ENCODE peak calls at places on chromosome 1, in ten cellular contexts. G, H, Q, C, U, E, P, V, I and J are unnamed samples.
A peak's percentile ranks its signal among the peaks of the same experiment; 100 is the strongest.

GRCh38 chr1:178575611-178576331 is 62.9 kb downstream of the TEX35 start:
- DNase-seq in G (no peak), U (no peak), E (peak; percentile 53), V (no peak), Q (no peak), C (no peak), P (no peak), H (no peak), I (no peak), J (no peak)

GRCh38 chr1:171869097-171869496 is 27.8 kb downstream of the DNM3 start:
- DNase-seq in C (no peak), U (no peak), Q (no peak), G (no peak), H (no peak), V (no peak), E (no peak), P (no peak), I (no peak), J (no peak)

GRCh38 chr1:27435566-27436203 is 43.3 kb downstream of the GPR3 start:
- DNase-seq in C (no peak), U (no peak), Q (no peak), I (no peak), G (no peak), P (no peak), V (no peak), E (no peak), H (peak; percentile 95), J (no peak)

GRCh38 chr1:223405507-223405906 is 12.3 kb downstream of the CCDC185 start:
- DNase-seq in E (no peak), U (no peak), I (no peak), Q (no peak), H (no peak), G (no peak), V (no peak), C (no peak), P (no peak), J (no peak)

GRCh38 chr1:47755368-47755990 is 241.7 kb downstream of the TRABD2B start:
- DNase-seq in C (no peak), V (no peak), P (peak; percentile 60), H (no peak), I (peak; percentile 71), Q (peak; percentile 20), E (no peak), U (peak; percentile 73), G (peak; percentile 51), J (no peak)

GRCh38 chr1:204003536-204003935 is 69.4 kb upstream of the SOX13 start:
- DNase-seq in E (no peak), I (no peak), H (no peak), P (no peak), G (no peak), C (no peak), V (no peak), U (no peak), Q (no peak), J (no peak)

GRCh38 chr1:98458514-98459259 is 202.8 kb upstream of the SNX7 start:
- DNase-seq in C (no peak), V (no peak), P (peak; percentile 20), U (no peak), G (no peak), Q (no peak), I (no peak), H (no peak), E (no peak), J (no peak)

GRCh38 chr1:199272690-199273089 is 633.9 kb downstream of the PTPRC start:
- DNase-seq in U (peak; percentile 5), H (no peak), Q (no peak), I (no peak), E (peak; percentile 90), V (no peak), C (no peak), G (no peak), P (no peak), J (peak; percentile 61)

GRCh38 chr1:3903141-3904005 is 3.3 kb upstream of the C1orf174 start:
- DNase-seq in V (no peak), E (no peak), C (no peak), Q (no peak), P (no peak), I (peak; percentile 73), U (peak; percentile 31), H (no peak), G (no peak), J (no peak)

GRCh38 chr1:190439447-190439846 is 38.2 kb downstream of the BRINP3 start:
- DNase-seq in E (no peak), V (no peak), C (no peak), U (no peak), P (no peak), Q (no peak), G (no peak), I (no peak), H (no peak), J (no peak)

GRCh38 chr1:242788771-242789170 is 264.3 kb upstream of the PLD5 start:
- DNase-seq in E (no peak), U (no peak), I (no peak), V (no peak), Q (no peak), C (no peak), G (no peak), H (no peak), P (no peak), J (peak; percentile 48)

GRCh38 chr1:19799877-19800804 is at the start of gene TMCO4:
- DNase-seq in V (no peak), H (peak; percentile 55), C (no peak), E (peak; percentile 30), I (peak; percentile 85), P (peak; percentile 57), G (peak; percentile 46), U (peak; percentile 64), Q (no peak), J (peak; percentile 75)